ENCODE peak calls at places on chromosomes 1 and 21, in five cellular contexts. M is H9, N is lower lobe of right lung, S is neural crest cell, Z is suprapubic skin. T is an unnamed sample.

GRCh38 chr1:68210829-68211228 is 21.5 kb downstream of the WLS start:
- DNase-seq in M (no peak), N (no peak), S (no peak), Z (no peak), T (no peak)

GRCh38 chr1:45863117-45863670 is 59.8 kb downstream of the MAST2 start:
- DNase-seq in M (no peak), N (no peak), S (no peak), Z (no peak), T (no peak)

GRCh38 chr1:66168919-66169725 is 364.8 kb upstream of the SGIP1 start:
- DNase-seq in M (no peak), N (no peak), S (no peak), Z (no peak), T (no peak)

GRCh38 chr1:67570473-67571143 is 114.4 kb upstream of the GADD45A start:
- DNase-seq in M (no peak), N (no peak), S (no peak), Z (no peak), T (no peak)

GRCh38 chr1:117058810-117059209 is 1.3 kb upstream of the TTF2 start:
- DNase-seq in M (no peak), N (no peak), S (no peak), Z (no peak), T (no peak)

GRCh38 chr1:243325305-243325890 is 69.6 kb downstream of the SDCCAG8 start:
- DNase-seq in M (no peak), N (no peak), S (peak), Z (no peak), T (no peak)

GRCh38 chr1:116289219-116289618 is 83.8 kb upstream of the ATP1A1 start:
- DNase-seq in M (no peak), N (no peak), S (no peak), Z (no peak), T (no peak)

GRCh38 chr1:160108888-160109662 is 6.5 kb upstream of the ATP1A2 start:
- DNase-seq in M (no peak), N (no peak), S (peak), Z (no peak), T (no peak)

GRCh38 chr1:100229681-100230443 is 19.8 kb downstream of the DBT start:
- DNase-seq in M (no peak), N (no peak), S (no peak), Z (no peak), T (no peak)

GRCh38 chr1:213947200-213947775 is 40.5 kb upstream of the PROX1 start:
- DNase-seq in M (peak), N (no peak), S (no peak), Z (no peak), T (no peak)

GRCh38 chr1:33342041-33342723 is 21.3 kb upstream of the A3GALT2 start:
- DNase-seq in M (peak), N (no peak), S (no peak), Z (peak), T (peak)

DNA sequence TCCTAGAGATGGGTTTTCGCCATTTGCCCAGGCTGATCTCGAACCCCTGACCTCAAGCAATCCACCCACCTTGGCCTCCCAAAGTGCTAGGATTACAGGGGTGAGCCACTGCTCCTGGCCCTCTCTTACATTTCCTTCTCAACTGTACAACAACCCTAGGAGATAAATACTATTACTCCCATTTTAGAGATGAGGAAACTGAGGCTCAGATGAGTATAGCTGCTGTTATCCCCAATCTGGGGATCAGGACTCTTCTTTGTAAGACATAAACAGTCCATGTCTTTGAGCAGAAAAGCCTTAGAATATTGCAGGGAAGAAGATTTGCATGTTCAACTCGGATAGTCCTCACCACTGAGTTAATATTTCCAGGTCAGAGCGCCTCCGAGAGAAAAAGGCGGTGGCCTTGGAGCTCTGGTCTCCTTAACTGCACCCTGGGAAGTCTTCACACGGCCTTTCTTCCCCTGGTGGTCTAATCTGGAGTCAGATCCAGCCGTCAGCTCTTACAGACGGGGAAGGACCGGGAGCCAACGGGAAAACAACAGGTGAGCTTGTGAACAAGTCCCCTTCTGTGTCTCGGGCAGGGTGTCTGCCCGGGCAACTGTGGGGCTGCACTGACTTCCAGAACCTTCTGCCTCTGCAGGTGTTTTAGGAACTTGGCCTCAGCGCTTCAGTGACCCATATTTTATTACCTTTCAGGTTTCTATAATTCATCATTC is 5.9 kb upstream of the OLIG1 start:
- DNase-seq in M (peak), N (no peak), S (no peak), Z (no peak), T (no peak)
- TF ChIP-seq CTCF in M (peak), N (no peak), S (no peak), Z (no peak), T (no peak)

GRCh38 chr1:98556521-98557158 is 104.9 kb upstream of the SNX7 start:
- DNase-seq in M (no peak), N (no peak), S (no peak), Z (no peak), T (no peak)
- TF ChIP-seq CTCF in M (peak), N (peak), S (peak), Z (no peak), T (peak)

DNA sequence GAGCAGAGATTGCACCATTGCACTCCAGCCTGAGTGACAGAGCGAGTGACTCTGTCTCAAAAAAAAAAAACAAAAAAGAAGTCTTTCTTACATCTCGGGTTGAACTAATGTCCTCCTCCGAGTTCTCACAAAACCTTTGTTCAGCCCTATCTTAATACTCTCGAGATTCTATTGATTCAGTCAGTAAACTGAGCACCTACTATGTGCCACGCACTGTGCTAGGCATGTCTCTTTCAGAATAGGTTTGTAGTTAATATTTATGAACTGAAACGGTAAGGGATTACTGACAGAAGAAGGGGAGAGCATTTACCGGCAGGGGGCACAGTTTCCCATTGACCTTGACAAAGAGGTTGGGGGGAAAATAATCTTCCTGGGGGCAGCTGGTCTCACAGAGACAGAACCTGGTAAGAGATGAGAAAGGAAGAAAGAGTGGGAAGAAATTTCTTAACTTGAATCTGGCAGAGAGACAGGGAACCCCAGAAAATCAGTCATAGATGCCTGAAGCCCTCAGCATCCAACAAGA is 3.4 kb downstream of the PIAS3 start:
- DNase-seq in M (no peak), N (no peak), S (no peak), Z (no peak), T (no peak)
- TF ChIP-seq CTCF in M (no peak), N (no peak), S (no peak), Z (no peak), T (no peak)

GRCh38 chr1:6280761-6281451 is 20.0 kb upstream of the GPR153 start:
- DNase-seq in M (peak), N (peak), S (peak), Z (no peak), T (no peak)
- TF ChIP-seq CTCF in M (peak), N (peak), S (peak), Z (no peak), T (no peak)

GRCh38 chr1:15847100-15847892 is at the start of gene SPEN:
- DNase-seq in M (peak), N (peak), S (peak), Z (peak), T (peak)
- TF ChIP-seq CTCF in M (no peak), N (no peak), S (peak), Z (no peak), T (no peak)

T was measured in ascending aorta.